ENCODE peak calls at places on chromosomes 4 and X, in nine cellular contexts. R is adrenal gland; A is GM06990; J is chondrocyte; S is natural killer cell treated with Interleukin-12 subunit alpha and Interleukin-12 subunit beta and Interleukin-15 and Interleukin-18, amount 100 ng/mL, for 72 hours; Z is HS-27A; C is AG08396; U is IMR-90; Q is endothelial cell. P is an unnamed sample.

GRCh38 chr4:24952667-24953066 is 39.8 kb upstream of the CCDC149 start:
- DNase-seq in R (no peak), A (no peak), J (no peak), S (no peak), Z (no peak), C (no peak), U (no peak), Q (no peak), P (no peak)

GRCh38 chr4:142407569-142407968 is 438.5 kb downstream of the INPP4B start:
- DNase-seq in R (no peak), A (no peak), J (no peak), S (no peak), Z (no peak), C (no peak), U (no peak), Q (no peak), P (no peak)

GRCh38 chr4:174454815-174455473 is 67.3 kb downstream of the HPGD start:
- DNase-seq in R (no peak), A (no peak), J (no peak), S (no peak), Z (no peak), C (no peak), U (no peak), Q (no peak), P (no peak)

GRCh38 chrX:72572248-72573157 is at the start of gene HDAC8:
- DNase-seq in R (peak; percentile 66), A (peak; percentile 61), J (no peak), S (peak; percentile 62), Z (peak; percentile 82), C (peak; percentile 51), U (peak; percentile 86), Q (peak; percentile 43), P (peak; percentile 42)

GRCh38 chrX:96619588-96619987 is 65.1 kb upstream of the DIAPH2 start:
- DNase-seq in R (no peak), A (no peak), J (no peak), S (no peak), Z (no peak), C (no peak), U (peak; percentile 2), Q (no peak), P (no peak)

GRCh38 chr4:9979101-9979815 is 42.0 kb downstream of the SLC2A9 start:
- DNase-seq in R (no peak), A (no peak), J (no peak), S (no peak), Z (no peak), C (no peak), U (no peak), Q (no peak), P (no peak)

GRCh38 chr4:25172964-25173917 is 13.0 kb upstream of the SEPSECS start:
- DNase-seq in R (peak; percentile 69), A (no peak), J (no peak), S (no peak), Z (peak; percentile 93), C (peak; percentile 82), U (peak; percentile 100), Q (no peak), P (peak; percentile 55)

GRCh38 chr4:73603307-73603710 is 16.9 kb downstream of the RASSF6 start:
- DNase-seq in R (no peak), A (no peak), J (no peak), S (no peak), Z (no peak), C (no peak), U (peak; percentile 86), Q (no peak), P (peak; percentile 86)

GRCh38 chrX:115892787-115893671 is 277.5 kb upstream of the AGTR2 start:
- DNase-seq in R (peak; percentile 43), A (peak; percentile 75), J (no peak), S (no peak), Z (peak; percentile 34), C (peak; percentile 59), U (peak; percentile 54), Q (no peak), P (no peak)

GRCh38 chr4:35151816-35152572 is 1092.3 kb downstream of the ARAP2 start:
- DNase-seq in R (no peak), A (no peak), J (no peak), S (no peak), Z (peak; percentile 34), C (no peak), U (no peak), Q (peak; percentile 52), P (no peak)

GRCh38 chr4:134544303-134544761 is 342.7 kb upstream of the PABPC4L start:
- DNase-seq in R (no peak), A (no peak), J (no peak), S (no peak), Z (peak; percentile 5), C (no peak), U (no peak), Q (no peak), P (peak; percentile 21)

GRCh38 chr4:54764501-54764900 is 106.7 kb downstream of the KIT start:
- DNase-seq in R (no peak), A (no peak), J (no peak), S (no peak), Z (no peak), C (no peak), U (no peak), Q (no peak), P (no peak)

GRCh38 chr4:112378858-112379257 is 81.7 kb downstream of the ALPK1 start:
- DNase-seq in R (no peak), A (no peak), J (no peak), S (no peak), Z (no peak), C (peak; percentile 21), U (no peak), Q (no peak), P (no peak)

GRCh38 chr4:79030973-79031372 is 91.7 kb upstream of the PAQR3 start:
- DNase-seq in R (no peak), A (no peak), J (no peak), S (no peak), Z (no peak), C (no peak), U (no peak), Q (no peak), P (no peak)

GRCh38 chrX:148530464-148531077 is 30.2 kb downstream of the AFF2 start:
- DNase-seq in R (peak; percentile 30), A (no peak), J (no peak), S (no peak), Z (no peak), C (no peak), U (peak; percentile 33), Q (no peak), P (no peak)

GRCh38 chr4:101418055-101418454 is 70.7 kb upstream of the PPP3CA start:
- DNase-seq in R (no peak), A (peak; percentile 24), J (no peak), S (peak; percentile 78), Z (no peak), C (no peak), U (no peak), Q (no peak), P (no peak)

GRCh38 chrX:135985123-135985973 is at the start of gene SLC9A6:
- DNase-seq in R (peak; percentile 67), A (peak; percentile 76), J (no peak), S (peak; percentile 71), Z (peak; percentile 8), C (peak; percentile 77), U (peak; percentile 17), Q (peak; percentile 58), P (no peak)

GRCh38 chrX:12614266-12614665 is 176.9 kb upstream of the PRPS2 start:
- DNase-seq in R (no peak), A (no peak), J (no peak), S (no peak), Z (no peak), C (no peak), U (no peak), Q (no peak), P (no peak)

GRCh38 chr4:1870328-1870577 is 940 bp upstream of the NSD2 start:
- DNase-seq in R (peak; percentile 90), A (no peak), J (peak; percentile 94), S (peak; percentile 92), Z (no peak), C (peak; percentile 83), U (peak; percentile 66), Q (peak; percentile 81), P (no peak)

GRCh38 chr4:165368114-165368513 is 10.7 kb upstream of the CPE start:
- DNase-seq in R (no peak), A (no peak), J (no peak), S (no peak), Z (no peak), C (no peak), U (no peak), Q (no peak), P (no peak)

GRCh38 chr4:118904418-118904817 is 15.8 kb downstream of the SYNPO2 start:
- DNase-seq in R (no peak), A (no peak), J (no peak), S (no peak), Z (no peak), C (no peak), U (no peak), Q (no peak), P (no peak)

GRCh38 chr4:85780664-85781063 is 305.7 kb downstream of the ARHGAP24 start:
- DNase-seq in R (no peak), A (no peak), J (no peak), S (no peak), Z (no peak), C (no peak), U (no peak), Q (no peak), P (no peak)

GRCh38 chrX:79138658-79139241 is 5.7 kb upstream of the GPR174 start:
- DNase-seq in R (no peak), A (peak; percentile 70), J (no peak), S (no peak), Z (no peak), C (no peak), U (no peak), Q (no peak), P (no peak)

GRCh38 chrX:47224896-47225290 is 6.4 kb downstream of the CDK16 start:
- DNase-seq in R (no peak), A (no peak), J (peak; percentile 68), S (peak; percentile 20), Z (no peak), C (no peak), U (no peak), Q (no peak), P (no peak)